ENCODE peak calls at places on chromosomes 5 and 9, in five cellular contexts. N, W, M, S and V are unnamed samples.

GRCh38 chr5:757931-758697 is 26.4 kb downstream of the ZDHHC11B start:
- DNase-seq in N (no peak), W (no peak), M (peak; percentile 68), S (peak; percentile 35), V (no peak)

GRCh38 chr5:127619908-127620479 is 28.9 kb upstream of the CTXN3 start:
- DNase-seq in N (no peak), W (no peak), M (no peak), S (no peak), V (no peak)

GRCh38 chr5:24547127-24547526 is 97.7 kb downstream of the CDH10 start:
- DNase-seq in N (no peak), W (no peak), M (peak; percentile 11), S (no peak), V (no peak)

GRCh38 chr5:96297867-96298266 is 135.2 kb downstream of the PCSK1 start:
- DNase-seq in N (no peak), W (no peak), M (peak; percentile 66), S (peak; percentile 59), V (no peak)

GRCh38 chr9:135969064-135969683 is 8.0 kb upstream of the UBAC1 start:
- DNase-seq in N (no peak), W (no peak), M (no peak), S (no peak), V (no peak)

GRCh38 chr5:171525086-171525485 is 105.6 kb downstream of the FGF18 start:
- DNase-seq in N (no peak), W (no peak), M (no peak), S (no peak), V (no peak)

GRCh38 chr5:147628054-147628895 is 118.4 kb upstream of the DPYSL3 start:
- DNase-seq in N (peak; percentile 54), W (peak; percentile 71), M (peak; percentile 84), S (peak; percentile 58), V (peak; percentile 94)

GRCh38 chr5:81164936-81165335 is 68.2 kb upstream of the CKMT2 start:
- DNase-seq in N (no peak), W (no peak), M (no peak), S (no peak), V (no peak)

GRCh38 chr9:98107926-98108325 is 11.1 kb downstream of the TRIM14 start:
- DNase-seq in N (no peak), W (peak; percentile 54), M (no peak), S (no peak), V (no peak)

GRCh38 chr9:98105006-98105405 is 14.0 kb downstream of the TRIM14 start:
- DNase-seq in N (no peak), W (no peak), M (no peak), S (no peak), V (no peak)

GRCh38 chr9:98101868-98102273 is 17.2 kb downstream of the TRIM14 start:
- DNase-seq in N (peak; percentile 99), W (peak; percentile 97), M (no peak), S (no peak), V (no peak)

GRCh38 chr9:98101416-98101815 is 17.6 kb downstream of the TRIM14 start:
- DNase-seq in N (no peak), W (peak; percentile 60), M (no peak), S (no peak), V (no peak)

DNA sequence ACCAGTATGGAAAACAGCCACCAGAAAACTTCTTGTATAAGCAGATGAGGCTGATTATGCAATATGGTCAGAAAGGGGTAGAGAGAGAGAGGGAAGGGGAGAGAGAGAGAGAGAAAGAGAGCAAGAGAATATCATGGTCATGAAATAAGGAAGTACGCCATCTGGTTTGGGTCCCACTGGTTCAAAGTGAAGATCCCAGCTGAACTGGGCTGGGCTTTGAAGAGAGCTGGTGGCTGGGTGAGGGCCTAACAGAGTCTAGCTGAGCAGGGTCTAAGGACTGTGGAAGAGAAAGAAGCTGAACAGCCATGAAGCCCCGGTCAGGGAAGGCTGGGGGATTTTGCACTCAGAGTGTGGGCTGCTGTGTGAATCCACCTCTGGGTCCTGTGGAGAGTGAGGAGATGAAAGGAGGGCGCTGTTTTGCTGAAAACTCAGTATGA is 14.6 kb downstream of the TRIM14 start:
- DNase-seq in N (no peak), W (peak; percentile 92), M (no peak), S (no peak), V (no peak)
- H3K4me3 ChIP-seq in N (peak overlapping the region; percentile 14), W (peak overlapping the region; percentile 25), M (no peak overlapping the region), S (no peak overlapping the region), V (no peak overlapping the region)

GRCh38 chr5:133994297-133994989 is 10.3 kb downstream of the VDAC1 start:
- DNase-seq in N (no peak), W (no peak), M (no peak), S (no peak), V (no peak)

GRCh38 chr5:133995341-133995740 is 9.4 kb downstream of the VDAC1 start:
- DNase-seq in N (no peak), W (no peak), M (peak; percentile 53), S (no peak), V (no peak)

GRCh38 chr5:133993563-133993962 is 11.2 kb downstream of the VDAC1 start:
- DNase-seq in N (no peak), W (no peak), M (no peak), S (no peak), V (no peak)

GRCh38 chr5:133995903-133996563 is 8.7 kb downstream of the VDAC1 start:
- DNase-seq in N (no peak), W (no peak), M (no peak), S (no peak), V (no peak)

GRCh38 chr5:133994990-133995333 is 9.8 kb downstream of the VDAC1 start:
- DNase-seq in N (no peak), W (no peak), M (no peak), S (no peak), V (no peak)
- H3K4me3 ChIP-seq in N (no peak overlapping the region), W (no peak overlapping the region), M (no peak overlapping the region), S (no peak overlapping the region), V (no peak overlapping the region)

GRCh38 chr5:151695464-151695863 is 8.7 kb upstream of the SPARC start:
- DNase-seq in N (no peak), W (no peak), M (no peak), S (no peak), V (no peak)

GRCh38 chr5:151696470-151697061 is 9.9 kb upstream of the SPARC start:
- DNase-seq in N (no peak), W (no peak), M (peak; percentile 92), S (no peak), V (no peak)

GRCh38 chr5:151700816-151701215 is 14.1 kb upstream of the SPARC start:
- DNase-seq in N (no peak), W (peak; percentile 7), M (no peak), S (no peak), V (no peak)

GRCh38 chr5:151699071-151699901 is 12.6 kb upstream of the SPARC start:
- DNase-seq in N (no peak), W (no peak), M (peak; percentile 91), S (peak; percentile 40), V (no peak)

DNA sequence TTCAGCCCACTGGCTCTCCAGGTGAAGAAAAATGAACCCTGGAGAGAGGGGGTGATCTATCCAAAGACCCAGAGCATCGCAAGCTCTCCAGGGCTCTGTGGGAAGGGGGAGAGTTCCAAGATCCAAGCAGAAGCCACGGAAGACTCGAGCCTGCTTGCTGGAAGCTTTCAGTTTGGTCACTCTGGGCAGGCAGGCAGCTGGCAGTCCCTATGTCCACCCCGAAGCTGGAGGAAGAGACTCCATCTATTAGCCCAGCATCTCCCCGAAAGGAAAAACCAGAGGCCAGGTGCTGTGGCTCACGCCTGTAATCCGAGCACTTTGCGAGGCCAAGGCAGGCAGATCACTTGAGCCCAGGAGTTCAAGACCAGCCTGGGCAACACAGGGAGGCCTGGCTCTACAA is 10.7 kb upstream of the SPARC start:
- DNase-seq in N (no peak), W (no peak), M (no peak), S (no peak), V (no peak)
- H3K4me3 ChIP-seq in N (no peak overlapping the region), W (no peak overlapping the region), M (no peak overlapping the region), S (no peak overlapping the region), V (no peak overlapping the region)

DNA sequence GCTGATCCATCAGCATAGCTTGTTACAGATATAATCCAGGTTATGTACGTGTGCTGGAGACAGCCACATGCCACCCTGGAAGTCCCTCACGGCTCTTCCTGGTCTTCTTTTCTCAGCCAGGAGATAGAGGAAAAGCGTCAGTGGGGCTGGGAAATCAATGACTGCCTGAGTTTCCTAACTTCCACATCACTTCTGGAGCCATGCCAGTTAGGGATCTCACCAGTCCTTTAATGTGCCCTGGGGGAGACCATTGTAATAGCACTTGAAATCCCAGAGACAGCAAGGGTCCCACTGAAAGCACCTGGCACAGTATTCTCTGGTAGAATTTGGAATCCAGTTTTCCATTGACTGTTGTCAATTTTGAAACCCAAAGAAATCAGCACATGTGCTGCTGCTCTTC is 29.2 kb downstream of the ANXA2R start:
- DNase-seq in N (no peak), W (no peak), M (no peak), S (no peak), V (no peak)
- H3K4me3 ChIP-seq in N (peak overlapping the region; percentile 94), W (peak overlapping the region; percentile 70), M (no peak overlapping the region), S (no peak overlapping the region), V (no peak overlapping the region)

GRCh38 chr5:125408582-125409069 is 662.2 kb upstream of the ZNF608 start:
- DNase-seq in N (no peak), W (no peak), M (peak; percentile 18), S (no peak), V (no peak)

GRCh38 chr5:125411163-125412050 is 665.0 kb upstream of the ZNF608 start:
- DNase-seq in N (no peak), W (peak; percentile 16), M (peak; percentile 28), S (no peak), V (no peak)

GRCh38 chr5:125410501-125411162 is 664.2 kb upstream of the ZNF608 start:
- DNase-seq in N (no peak), W (no peak), M (peak; percentile 7), S (no peak), V (no peak)

GRCh38 chr5:125409496-125410351 is 663.3 kb upstream of the ZNF608 start:
- DNase-seq in N (no peak), W (no peak), M (peak; percentile 5), S (no peak), V (no peak)

GRCh38 chr5:125409101-125409495 is 662.7 kb upstream of the ZNF608 start:
- DNase-seq in N (no peak), W (no peak), M (no peak), S (no peak), V (no peak)
- H3K4me3 ChIP-seq in N (no peak overlapping the region), W (no peak overlapping the region), M (no peak overlapping the region), S (no peak overlapping the region), V (no peak overlapping the region)

GRCh38 chr5:7849531-7850240 is 1.2 kb downstream of the CFAP90 start:
- DNase-seq in N (no peak), W (no peak), M (peak; percentile 57), S (no peak), V (peak; percentile 25)
- H3K4me3 ChIP-seq in N (no peak overlapping the region), W (no peak overlapping the region), M (peak overlapping the region; percentile 58), S (peak overlapping the region; percentile 75), V (peak overlapping the region; percentile 72)